ENCODE peak calls at places on chromosomes 5 and 9, in five cellular contexts. S is CD4-positive, CD25-positive, alpha-beta regulatory T cell; Z is upper lobe of left lung; L is BJ; D is neuronal stem cell. T is an unnamed sample. For H3K36me3, the result is how much of the 10 kb centered on the place peaks cover.

GRCh38 chr5:151144275-151144674 is 13.3 kb downstream of the ANXA6 start:
- DNase-seq in S (no peak), Z (no peak), L (no peak), D (no peak), T (no peak)

GRCh38 chr5:147576646-147577535 is 67.0 kb upstream of the DPYSL3 start:
- DNase-seq in S (no peak), Z (no peak), L (no peak), D (no peak), T (peak)

GRCh38 chr9:29575219-29575618 is 2001.9 kb upstream of the C9orf72 start:
- DNase-seq in S (no peak), Z (no peak), L (no peak), D (no peak), T (no peak)

GRCh38 chr5:171847026-171847425 is 61.4 kb downstream of the SMIM23 start:
- DNase-seq in S (no peak), Z (no peak), L (no peak), D (no peak), T (no peak)

GRCh38 chr9:131397100-131397790 is 3.4 kb downstream of the PRRC2B start:
- DNase-seq in S (no peak), Z (no peak), L (no peak), D (no peak), T (no peak)

GRCh38 chr5:93280518-93280917 is 300.5 kb downstream of the NR2F1-AS1 start:
- DNase-seq in S (no peak), Z (no peak), L (no peak), D (no peak), T (no peak)

GRCh38 chr5:96037128-96037527 is 75.5 kb upstream of the ELL2 start:
- DNase-seq in S (no peak), Z (no peak), L (no peak), D (no peak), T (no peak)

GRCh38 chr5:62538017-62538942 is 40.3 kb upstream of the LRRC70 start:
- DNase-seq in S (no peak), Z (no peak), L (no peak), D (no peak), T (no peak)

GRCh38 chr9:77960356-77961153 is 71.1 kb downstream of the GNAQ start:
- DNase-seq in S (no peak), Z (no peak), L (no peak), D (no peak), T (no peak)

GRCh38 chr5:180920710-180921109 is 21.8 kb downstream of the BTNL8 start:
- DNase-seq in S (no peak), Z (no peak), L (no peak), D (no peak), T (no peak)

GRCh38 chr5:176535101-176535654 is 2.0 kb downstream of the RNF44 start:
- DNase-seq in S (peak), Z (no peak), L (no peak), D (no peak), T (peak)

GRCh38 chr9:119273325-119273904 is 95.8 kb downstream of the BRINP1 start:
- DNase-seq in S (no peak), Z (no peak), L (no peak), D (no peak), T (no peak)

GRCh38 chr9:109251080-109251775 is 69.6 kb downstream of the EPB41L4B start:
- DNase-seq in S (no peak), Z (no peak), L (no peak), D (no peak), T (peak)

GRCh38 chr9:93134018-93134739 is at the start of gene NINJ1:
- DNase-seq in S (peak), Z (peak), L (no peak), D (peak), T (peak)

GRCh38 chr5:78597858-78598415 is 50.6 kb downstream of the LHFPL2 start:
- DNase-seq in S (no peak), Z (no peak), L (no peak), D (no peak), T (no peak)

GRCh38 chr9:38201844-38202243 is 132.8 kb upstream of the SHB start:
- DNase-seq in S (no peak), Z (no peak), L (no peak), D (no peak), T (no peak)

GRCh38 chr9:78400496-78400895 is 103.6 kb downstream of the PSAT1 start:
- DNase-seq in S (no peak), Z (no peak), L (no peak), D (no peak), T (no peak)

GRCh38 chr9:128068656-128069221 is 707 bp downstream of the SLC25A25 start:
- DNase-seq in S (no peak), Z (no peak), L (no peak), D (no peak), T (no peak)

GRCh38 chr9:131707677-131708612 is 31.9 kb downstream of the RAPGEF1 start:
- DNase-seq in S (no peak), Z (no peak), L (no peak), D (no peak), T (peak)

GRCh38 chr5:172958268-172959046 is 767 bp upstream of the RPL26L1 start:
- DNase-seq in S (peak), Z (peak), L (no peak), D (peak), T (peak)

GRCh38 chr5:135488727-135489465 is 36.7 kb upstream of the TIFAB start:
- DNase-seq in S (no peak), Z (peak), L (peak), D (peak), T (no peak)

GRCh38 chr5:105968961-105969360 is 1701.8 kb downstream of the EFNA5 start:
- DNase-seq in S (no peak), Z (no peak), L (no peak), D (no peak), T (no peak)

GRCh38 chr9:137459147-137459600 is at the start of gene NSMF:
- DNase-seq in S (peak), Z (peak), L (peak), D (peak), T (peak)

GRCh38 chr9:96486351-96487029 is 36.5 kb downstream of the HABP4 start:
- DNase-seq in S (no peak), Z (no peak), L (peak), D (no peak), T (no peak)

GRCh38 chr9:127979333-127980055 is 1.3 kb downstream of the EEIG1 start:
- DNase-seq in S (no peak), Z (peak), L (no peak), D (no peak), T (no peak)

GRCh38 chr5:91053733-91054010 is 329.4 kb downstream of the ARRDC3 start:
- DNase-seq in S (no peak), Z (no peak), L (no peak), D (no peak), T (no peak)

GRCh38 chr5:82159014-82159413 is 119.1 kb downstream of the RPS23 start:
- DNase-seq in S (no peak), Z (no peak), L (no peak), D (no peak), T (no peak)

GRCh38 chr9:34590376-34591090 is 1.0 kb upstream of the CNTFR start:
- DNase-seq in S (no peak), Z (peak), L (no peak), D (no peak), T (peak)

GRCh38 chr9:103430469-103430868 is 435.3 kb downstream of the CYLC2 start:
- DNase-seq in S (no peak), Z (no peak), L (no peak), D (no peak), T (no peak)

GRCh38 chr5:77851229-77852067 is 75.3 kb upstream of the TBCA start:
- DNase-seq in S (no peak), Z (peak), L (no peak), D (peak), T (no peak)

GRCh38 chr9:130472184-130472705 is 27.5 kb downstream of the ASS1 start:
- DNase-seq in S (no peak), Z (peak), L (no peak), D (no peak), T (no peak)

DNA sequence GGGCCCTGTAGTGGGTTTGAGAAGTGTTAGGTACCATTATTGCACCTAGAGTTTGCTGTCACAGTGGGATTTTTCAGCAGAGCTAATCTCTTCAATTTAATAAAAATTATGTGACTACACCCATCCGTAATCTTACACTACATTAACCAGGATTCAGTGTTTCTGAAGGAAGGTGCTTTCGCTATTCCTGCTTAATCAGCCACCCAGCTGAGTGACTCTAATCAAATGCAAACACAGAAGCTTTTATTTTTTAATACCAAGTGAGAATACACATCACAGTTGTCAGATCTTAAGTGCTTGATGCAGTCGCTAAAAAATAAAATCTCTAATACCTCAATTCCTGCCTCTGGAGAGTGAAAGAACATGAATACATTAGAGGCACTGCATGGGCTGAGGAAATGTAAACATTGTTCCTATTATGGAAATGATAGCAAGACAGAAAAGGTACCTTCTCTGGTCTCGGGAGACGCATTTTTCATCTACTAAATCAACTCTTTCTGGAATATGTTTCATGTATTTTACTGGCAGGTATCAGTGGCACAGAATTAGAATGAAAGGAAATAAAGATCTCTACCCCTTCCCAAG is 125.7 kb downstream of the SEMA6A start:
- DNase-seq in S (no peak), Z (no peak), L (no peak), D (no peak), T (no peak)
- H3K36me3 ChIP-seq in S (under half), Z (under half), L (under half), D (under half), T (under half)

DNA sequence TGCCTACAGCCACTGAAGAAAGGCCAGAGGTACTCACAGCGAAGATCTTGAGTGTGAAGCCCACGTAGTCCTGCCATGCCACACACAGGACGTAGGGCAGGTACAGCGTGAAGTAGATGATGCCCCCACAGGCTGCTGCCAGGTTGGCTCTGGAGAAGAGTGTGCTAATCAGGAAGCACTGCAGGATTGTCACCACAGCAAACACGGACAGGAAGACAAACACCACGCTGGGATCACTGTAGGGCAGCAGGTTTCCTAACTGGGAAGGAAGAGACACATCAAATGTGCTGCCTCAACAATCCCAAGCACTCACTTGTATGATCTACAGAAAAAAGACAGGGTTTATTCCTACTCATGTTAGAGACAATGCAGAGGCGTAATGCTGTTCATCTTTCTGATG is 63.0 kb downstream of the NIPSNAP3B start:
- DNase-seq in S (no peak), Z (no peak), L (no peak), D (no peak), T (no peak)
- H3K36me3 ChIP-seq in S (under half), Z (half or more), L (under half), D (half or more), T (under half)

GRCh38 chr9:136401173-136401922 is 1.4 kb upstream of the SNAPC4 start:
- DNase-seq in S (no peak), Z (peak), L (no peak), D (no peak), T (no peak)

GRCh38 chr9:136399176-136400037 is 563 bp downstream of the SNAPC4 start:
- DNase-seq in S (peak), Z (peak), L (no peak), D (no peak), T (peak)

GRCh38 chr9:136398286-136398685 is 1.7 kb downstream of the SNAPC4 start:
- DNase-seq in S (no peak), Z (peak), L (no peak), D (no peak), T (no peak)

GRCh38 chr9:136402067-136402466 is 2.1 kb upstream of the SNAPC4 start:
- DNase-seq in S (no peak), Z (peak), L (no peak), D (no peak), T (no peak)

DNA sequence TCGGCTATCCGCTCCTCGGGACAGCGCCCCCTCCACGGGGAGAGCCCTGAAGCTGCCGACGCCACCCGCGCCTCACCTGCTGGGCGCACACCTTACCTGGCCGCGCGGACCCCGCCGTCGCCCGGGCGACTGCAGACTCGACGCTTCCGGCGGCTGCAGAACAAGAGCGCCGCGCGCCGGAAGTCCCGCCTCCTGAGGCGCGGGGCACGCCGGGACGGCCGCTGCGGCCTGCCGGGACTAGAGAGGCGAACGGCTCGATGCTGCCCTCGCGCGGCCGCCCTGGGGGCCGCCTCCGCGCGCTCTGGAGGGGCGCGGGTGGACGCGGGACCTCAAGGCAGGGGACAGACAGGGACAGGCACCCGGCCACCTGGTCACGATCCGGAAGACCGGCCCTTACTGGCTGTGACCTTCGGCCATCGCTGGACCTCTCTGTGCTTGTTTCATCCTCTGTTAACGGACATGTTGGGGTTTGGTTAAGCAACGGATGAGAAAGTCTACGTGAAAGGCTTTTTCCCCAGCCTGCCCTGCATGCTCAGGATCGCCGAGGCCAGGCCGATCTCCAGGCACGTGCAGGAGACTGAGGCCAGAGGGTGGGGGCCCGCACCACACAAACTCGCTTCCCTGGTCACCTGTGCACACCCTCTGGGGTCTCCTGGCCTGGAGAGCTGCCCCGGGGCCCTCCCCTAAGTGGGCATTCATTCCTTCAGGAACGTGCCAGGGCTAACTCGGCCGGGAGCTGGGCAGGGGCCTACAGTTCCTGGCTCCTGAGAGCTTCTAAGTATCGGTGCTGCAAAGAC is at the start of gene SNAPC4:
- DNase-seq in S (peak), Z (peak), L (peak), D (peak), T (peak)
- H3K36me3 ChIP-seq in S (under half), Z (under half), L (under half), D (under half), T (under half)

GRCh38 chr9:15192856-15193255 is 114.2 kb downstream of the TTC39B start:
- DNase-seq in S (no peak), Z (no peak), L (no peak), D (no peak), T (no peak)

GRCh38 chr9:15189491-15189890 is 117.5 kb downstream of the TTC39B start:
- DNase-seq in S (no peak), Z (no peak), L (no peak), D (no peak), T (no peak)

GRCh38 chr9:15182755-15183154 is 124.3 kb downstream of the TTC39B start:
- DNase-seq in S (no peak), Z (no peak), L (no peak), D (no peak), T (no peak)

GRCh38 chr9:15191358-15191757 is 115.7 kb downstream of the TTC39B start:
- DNase-seq in S (no peak), Z (no peak), L (no peak), D (no peak), T (no peak)

GRCh38 chr9:15187589-15187988 is 119.4 kb downstream of the TTC39B start:
- DNase-seq in S (no peak), Z (no peak), L (no peak), D (no peak), T (no peak)
- H3K36me3 ChIP-seq in S (half or more), Z (under half), L (under half), D (under half), T (under half)

GRCh38 chr9:112703304-112703703 is 14.6 kb downstream of the INIP start:
- DNase-seq in S (no peak), Z (no peak), L (no peak), D (no peak), T (no peak)

GRCh38 chr9:112700080-112700479 is 17.8 kb downstream of the INIP start:
- DNase-seq in S (no peak), Z (no peak), L (no peak), D (no peak), T (no peak)

GRCh38 chr9:112711050-112711689 is 6.7 kb downstream of the INIP start:
- DNase-seq in S (no peak), Z (no peak), L (no peak), D (no peak), T (peak)

DNA sequence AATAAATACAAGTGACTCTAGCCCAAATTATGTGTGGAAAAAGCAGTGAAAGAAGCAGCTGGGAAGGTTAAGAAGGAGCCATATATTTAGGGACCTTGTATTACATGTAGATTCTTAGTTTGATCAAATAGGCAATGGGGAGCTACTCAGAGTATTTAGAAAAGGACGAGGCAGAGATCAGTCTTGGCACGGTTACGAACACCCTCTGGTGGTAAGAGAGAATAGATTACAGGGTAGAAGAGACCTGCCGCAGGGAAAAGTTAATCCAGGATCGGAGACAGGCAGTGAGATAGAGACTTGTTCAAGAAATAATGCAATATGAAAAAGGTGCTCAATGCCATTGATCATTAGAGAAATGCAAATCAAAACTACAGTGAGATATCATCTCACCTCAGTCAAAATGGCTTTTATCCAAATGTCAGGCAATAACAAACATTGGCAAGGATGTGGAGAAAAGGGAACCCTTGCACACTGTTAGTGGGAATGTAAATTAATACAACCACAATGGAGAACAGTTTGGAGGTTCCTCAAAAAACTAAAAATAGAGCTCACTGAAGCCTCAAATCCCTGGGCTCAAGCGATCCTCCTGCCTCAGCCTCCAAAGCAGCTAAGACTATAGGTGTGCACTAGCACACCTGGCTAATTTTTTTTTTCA is 12.0 kb downstream of the INIP start:
- DNase-seq in S (no peak), Z (no peak), L (no peak), D (peak), T (peak)
- H3K36me3 ChIP-seq in S (under half), Z (under half), L (under half), D (under half), T (under half)

DNA sequence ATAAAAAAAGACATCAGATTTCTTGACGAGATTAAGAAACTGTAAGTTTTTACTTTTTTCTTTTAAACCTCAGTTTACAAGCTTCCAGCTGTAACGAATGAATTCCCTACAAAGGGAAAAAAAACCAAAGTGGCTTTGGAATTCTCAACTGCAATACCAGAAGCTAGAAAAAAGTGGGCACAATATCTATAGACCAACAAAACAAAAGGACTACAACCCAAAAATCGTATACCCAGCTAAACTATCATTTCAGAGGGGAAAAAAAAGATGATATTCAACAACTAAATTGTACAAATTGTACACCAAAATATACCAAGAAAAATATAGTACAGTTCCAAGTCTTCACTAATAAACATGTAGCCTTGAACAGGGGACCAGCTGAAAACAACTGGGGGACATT is 26.8 kb upstream of the ELOVL7 start:
- DNase-seq in S (no peak), Z (no peak), L (no peak), D (no peak), T (no peak)
- H3K36me3 ChIP-seq in S (under half), Z (under half), L (under half), D (under half), T (under half)

GRCh38 chr9:87704342-87704741 is 21.6 kb upstream of the CTSL start:
- DNase-seq in S (no peak), Z (no peak), L (no peak), D (no peak), T (no peak)
- H3K36me3 ChIP-seq in S (under half), Z (under half), L (under half), D (under half), T (under half)

DNA sequence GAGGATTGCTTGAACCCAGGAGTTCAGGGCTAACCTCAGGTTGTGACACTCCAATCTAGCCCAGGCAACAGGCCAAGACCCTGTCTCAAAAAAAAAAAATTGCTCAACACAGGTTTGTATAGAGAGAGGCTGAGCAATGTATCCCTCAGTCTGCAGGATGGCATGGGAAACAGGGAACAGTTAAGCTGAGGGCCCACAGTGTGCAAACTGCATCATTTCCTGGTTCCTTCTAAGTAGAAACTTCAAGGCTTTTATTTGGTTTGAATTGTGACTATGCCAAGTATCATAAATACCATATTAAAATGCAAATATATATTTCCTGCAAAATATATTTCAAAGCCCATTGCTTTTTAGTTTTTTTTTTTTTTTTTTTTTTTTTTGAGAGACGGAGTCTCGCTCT is 13.7 kb upstream of the ROPN1L start:
- DNase-seq in S (no peak), Z (no peak), L (no peak), D (no peak), T (no peak)
- H3K36me3 ChIP-seq in S (half or more), Z (half or more), L (under half), D (under half), T (under half)